ENCODE peak calls at places on chromosomes 3 and 15, in four cellular contexts. E is heart right ventricle, H is Peyer's patch, J is mucosa of descending colon. Q is an unnamed sample.

GRCh38 chr3:197317250-197317963 is 19.0 kb upstream of the DLG1 start:
- DNase-seq in J (no peak), H (no peak), E (no peak), Q (peak; percentile 27)

GRCh38 chr3:187370051-187370450 is 1.9 kb downstream of the RTP4 start:
- DNase-seq in E (no peak), H (no peak), J (no peak), Q (no peak)

GRCh38 chr3:18369561-18370185 is 55.5 kb downstream of the SATB1 start:
- DNase-seq in E (no peak), H (no peak), J (no peak), Q (no peak)

GRCh38 chr3:64291956-64292355 is 66.7 kb upstream of the PRICKLE2 start:
- DNase-seq in E (no peak), J (no peak), H (no peak), Q (no peak)

GRCh38 chr3:190644766-190645165 is 130.9 kb downstream of the IL1RAP start:
- DNase-seq in E (no peak), J (no peak), H (no peak), Q (no peak)

GRCh38 chr3:54374214-54374855 is 252.0 kb downstream of the CACNA2D3 start:
- DNase-seq in E (no peak), H (no peak), J (peak; percentile 51), Q (no peak)

GRCh38 chr3:178405456-178405970 is 130.7 kb upstream of the KCNMB2 start:
- DNase-seq in J (no peak), E (no peak), H (no peak), Q (no peak)

GRCh38 chr3:194046995-194047681 is 88.8 kb upstream of the HES1 start:
- DNase-seq in E (peak; percentile 74), H (peak; percentile 28), J (peak; percentile 81), Q (no peak)

DNA sequence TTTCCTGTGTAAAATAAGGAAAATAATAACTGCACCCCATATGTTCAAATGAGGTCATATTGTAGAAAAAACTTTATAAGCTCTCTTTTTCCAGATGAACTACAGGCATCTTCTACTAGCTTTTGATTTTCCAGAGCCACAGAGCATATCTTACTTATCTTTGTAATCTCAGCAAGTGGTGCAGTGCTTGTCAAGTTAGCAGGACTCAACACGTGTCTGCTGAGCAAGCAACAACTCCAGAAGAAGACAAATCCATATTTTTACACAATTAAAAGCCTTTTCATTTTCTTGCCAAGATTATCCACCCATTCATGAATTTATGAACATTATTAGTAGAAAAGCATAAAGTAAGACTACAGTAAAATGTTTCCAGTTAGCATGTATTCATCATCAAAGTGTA is 14.4 kb upstream of the TSC22D2 start:
- DNase-seq in H (no peak), J (no peak), E (no peak), Q (no peak)
- TF ChIP-seq CTCF in H (no peak), J (no peak), E (no peak), Q (no peak)

GRCh38 chr3:155236473-155236872 is 57.0 kb downstream of the STRIT1 start:
- DNase-seq in J (no peak), H (no peak), E (no peak), Q (no peak)
- H3K9me3 ChIP-seq in J (no peaks in the 10 kb centered on the region), H (no peaks in the 10 kb centered on the region), E (no peaks in the 10 kb centered on the region), Q (no peaks in the 10 kb centered on the region)

GRCh38 chr15:99387769-99388168 is 136.5 kb downstream of the LRRC28 start:
- DNase-seq in J (no peak), H (no peak), E (no peak), Q (no peak)
- H3K4me3 ChIP-seq in J (no peak overlapping the region), H (no peak overlapping the region), E (no peak overlapping the region), Q (no peak overlapping the region)

GRCh38 chr3:26960382-26960781 is 337.8 kb downstream of the LRRC3B start:
- DNase-seq in E (no peak), J (no peak), H (no peak), Q (no peak)

GRCh38 chr3:26962419-26963355 is 340.1 kb downstream of the LRRC3B start:
- DNase-seq in H (no peak), J (no peak), E (no peak), Q (no peak)

GRCh38 chr3:26964313-26964712 is 341.7 kb downstream of the LRRC3B start:
- DNase-seq in E (no peak), H (no peak), J (no peak), Q (no peak)

GRCh38 chr3:26964836-26965235 is 342.3 kb downstream of the LRRC3B start:
- DNase-seq in E (no peak), H (no peak), J (no peak), Q (no peak)

GRCh38 chr3:26963356-26963742 is 340.8 kb downstream of the LRRC3B start:
- DNase-seq in E (no peak), H (no peak), J (no peak), Q (no peak)
- TF ChIP-seq CTCF in E (no peak), H (no peak), J (no peak), Q (no peak)

GRCh38 chr3:7821858-7822257 is 679.8 kb upstream of the LMCD1 start:
- DNase-seq in H (no peak), J (no peak), E (no peak), Q (no peak)
- H3K9me3 ChIP-seq in H (peaks cover 9% of the 10 kb centered on the region), J (peaks cover 19% of the 10 kb centered on the region), E (no peaks in the 10 kb centered on the region), Q (peaks cover 2% of the 10 kb centered on the region)

DNA sequence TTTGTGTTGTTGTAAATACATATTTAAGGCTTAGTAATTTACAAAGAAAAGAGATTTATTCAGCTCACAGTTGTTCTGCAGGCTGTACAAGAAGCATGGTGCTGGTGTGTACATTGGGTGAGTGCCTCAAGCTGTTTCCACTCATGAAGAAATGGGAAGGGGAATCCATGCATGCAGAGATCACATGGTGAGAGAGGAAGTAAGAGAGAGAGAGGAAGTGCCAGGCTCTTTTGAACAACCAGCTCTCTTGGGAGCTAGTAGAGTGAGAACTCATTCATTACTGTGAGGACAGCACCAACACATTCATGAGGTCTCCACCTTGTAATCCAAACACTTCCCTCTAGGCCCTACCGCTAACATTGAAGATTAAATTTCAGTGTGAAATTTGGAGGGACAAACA is 909.2 kb downstream of the NSUN3 start:
- DNase-seq in H (no peak), E (no peak), J (no peak), Q (no peak)
- H3K4me3 ChIP-seq in H (no peak overlapping the region), E (no peak overlapping the region), J (no peak overlapping the region), Q (no peak overlapping the region)

DNA sequence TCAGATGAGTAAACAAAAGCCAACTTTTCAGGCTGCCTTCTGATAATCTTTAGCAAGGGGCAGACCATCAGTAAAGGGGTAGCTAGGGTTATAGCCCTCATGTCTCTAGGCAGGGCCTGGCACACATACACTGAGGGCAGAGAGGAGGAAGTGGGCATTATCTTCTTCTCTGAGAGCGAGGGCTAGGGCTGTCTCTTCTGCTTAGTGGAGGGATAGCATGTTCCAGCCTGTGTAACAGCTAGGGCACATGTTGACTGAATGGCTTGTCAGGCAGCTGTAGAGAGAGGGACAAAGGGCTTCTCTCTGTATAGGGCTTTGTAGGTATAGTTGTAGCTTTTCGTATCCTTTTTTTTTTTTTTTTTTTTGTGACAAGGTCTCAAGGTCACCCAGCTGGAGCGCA is 17.8 kb downstream of the CRTC3 start:
- DNase-seq in E (no peak), H (no peak), J (no peak), Q (no peak)
- TF ChIP-seq CTCF in E (no peak), H (no peak), J (no peak), Q (no peak)

GRCh38 chr3:11224010-11224409 is 48.2 kb upstream of the ATG7 start:
- DNase-seq in H (no peak), J (no peak), E (no peak), Q (no peak)
- H3K9me3 ChIP-seq in H (no peaks in the 10 kb centered on the region), J (no peaks in the 10 kb centered on the region), E (no peaks in the 10 kb centered on the region), Q (no peaks in the 10 kb centered on the region)

GRCh38 chr3:23276913-23277658 is 74.0 kb downstream of the UBE2E2 start:
- DNase-seq in E (no peak), H (no peak), J (no peak), Q (no peak)

GRCh38 chr3:23275814-23276213 is 72.7 kb downstream of the UBE2E2 start:
- DNase-seq in E (no peak), J (no peak), H (no peak), Q (no peak)

GRCh38 chr3:23272820-23273219 is 69.7 kb downstream of the UBE2E2 start:
- DNase-seq in H (no peak), E (no peak), J (no peak), Q (no peak)

GRCh38 chr3:23275061-23275460 is 71.9 kb downstream of the UBE2E2 start:
- DNase-seq in J (no peak), E (no peak), H (no peak), Q (no peak)

DNA sequence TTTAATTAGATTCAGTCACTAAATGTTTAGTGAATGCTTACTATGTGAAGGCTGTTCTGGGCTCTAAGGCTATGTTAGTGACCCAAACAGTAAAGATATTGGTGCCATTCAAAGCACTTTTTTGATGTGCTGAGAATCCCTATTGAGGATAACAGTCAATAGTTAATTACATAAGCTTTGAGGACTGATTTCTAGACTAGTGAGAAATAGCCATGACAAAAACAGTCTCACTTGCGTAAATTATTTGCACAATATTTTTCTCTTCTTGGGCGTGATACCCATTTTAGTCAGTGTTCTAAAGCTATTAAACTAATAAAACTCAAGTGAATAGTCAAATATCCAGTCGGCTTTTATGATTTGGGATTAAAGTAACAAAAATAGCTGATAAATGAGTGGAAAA is 74.6 kb downstream of the UBE2E2 start:
- DNase-seq in J (no peak), E (no peak), H (no peak), Q (no peak)
- H3K4me3 ChIP-seq in J (no peak overlapping the region), E (no peak overlapping the region), H (no peak overlapping the region), Q (no peak overlapping the region)